ENCODE peak calls at places on chromosomes 16 and 17, in eight cellular contexts. One of them, this sample, is unnamed.

GRCh38 chr16:88349903-88350900 is 32.6 kb upstream of the ZNF469 start:
- DNase-seq in kidney glomerular epithelial cell: no peak
- DNase-seq in Karpas-422: no peak
- DNase-seq in activated naive CD4-positive, alpha-beta T cell: no peak
- DNase-seq in ovary: no peak
- DNase-seq in ELF-1: no peak
- DNase-seq in EL: no peak
- DNase-seq in stimulated activated naive CD4-positive, alpha-beta T cell: no peak
- DNase-seq in this sample: no peak

GRCh38 chr17:45408611-45409421 is 23.9 kb downstream of the ARHGAP27 start:
- DNase-seq in ELF-1: peak; percentile 75
- DNase-seq in activated naive CD4-positive, alpha-beta T cell: no peak
- DNase-seq in Karpas-422: no peak
- DNase-seq in kidney glomerular epithelial cell: peak; percentile 9
- DNase-seq in ovary: no peak
- DNase-seq in stimulated activated naive CD4-positive, alpha-beta T cell: no peak
- DNase-seq in EL: no peak
- DNase-seq in this sample: no peak

GRCh38 chr16:54718376-54718775 is 212.3 kb upstream of the IRX5 start:
- DNase-seq in EL: no peak
- DNase-seq in ovary: no peak
- DNase-seq in ELF-1: no peak
- DNase-seq in activated naive CD4-positive, alpha-beta T cell: no peak
- DNase-seq in kidney glomerular epithelial cell: no peak
- DNase-seq in Karpas-422: no peak
- DNase-seq in stimulated activated naive CD4-positive, alpha-beta T cell: no peak
- DNase-seq in this sample: no peak

GRCh38 chr16:64242510-64242909 is 879.4 kb downstream of the CDH11 start:
- DNase-seq in ELF-1: no peak
- DNase-seq in kidney glomerular epithelial cell: no peak
- DNase-seq in EL: no peak
- DNase-seq in ovary: no peak
- DNase-seq in Karpas-422: no peak
- DNase-seq in stimulated activated naive CD4-positive, alpha-beta T cell: no peak
- DNase-seq in activated naive CD4-positive, alpha-beta T cell: no peak
- DNase-seq in this sample: no peak

GRCh38 chr17:31467502-31468256 is 76.2 kb downstream of the RAB11FIP4 start:
- DNase-seq in activated naive CD4-positive, alpha-beta T cell: no peak
- DNase-seq in ovary: no peak
- DNase-seq in kidney glomerular epithelial cell: no peak
- DNase-seq in EL: no peak
- DNase-seq in ELF-1: no peak
- DNase-seq in Karpas-422: no peak
- DNase-seq in stimulated activated naive CD4-positive, alpha-beta T cell: no peak
- DNase-seq in this sample: no peak

GRCh38 chr16:82082543-82083244 is 47.6 kb downstream of the HSD17B2 start:
- DNase-seq in ELF-1: no peak
- DNase-seq in kidney glomerular epithelial cell: peak; percentile 19
- DNase-seq in activated naive CD4-positive, alpha-beta T cell: no peak
- DNase-seq in Karpas-422: no peak
- DNase-seq in EL: peak; percentile 48
- DNase-seq in stimulated activated naive CD4-positive, alpha-beta T cell: no peak
- DNase-seq in ovary: no peak
- DNase-seq in this sample: no peak

GRCh38 chr17:20095366-20096080 is 86.4 kb downstream of the SPECC1 start:
- DNase-seq in kidney glomerular epithelial cell: no peak
- DNase-seq in activated naive CD4-positive, alpha-beta T cell: no peak
- DNase-seq in EL: peak; percentile 54
- DNase-seq in Karpas-422: no peak
- DNase-seq in ovary: peak; percentile 64
- DNase-seq in ELF-1: peak; percentile 66
- DNase-seq in stimulated activated naive CD4-positive, alpha-beta T cell: no peak
- DNase-seq in this sample: no peak

GRCh38 chr17:72407336-72408121 is 286.7 kb downstream of the SOX9 start:
- DNase-seq in ovary: peak; percentile 57
- DNase-seq in Karpas-422: peak; percentile 92
- DNase-seq in stimulated activated naive CD4-positive, alpha-beta T cell: no peak
- DNase-seq in activated naive CD4-positive, alpha-beta T cell: no peak
- DNase-seq in EL: peak; percentile 98
- DNase-seq in kidney glomerular epithelial cell: peak; percentile 92
- DNase-seq in ELF-1: no peak
- DNase-seq in this sample: peak; percentile 59

GRCh38 chr17:47225911-47226688 is 17.0 kb downstream of the MYL4 start:
- DNase-seq in Karpas-422: no peak
- DNase-seq in stimulated activated naive CD4-positive, alpha-beta T cell: no peak
- DNase-seq in kidney glomerular epithelial cell: no peak
- DNase-seq in ELF-1: no peak
- DNase-seq in activated naive CD4-positive, alpha-beta T cell: no peak
- DNase-seq in EL: no peak
- DNase-seq in ovary: no peak
- DNase-seq in this sample: no peak

GRCh38 chr17:42387663-42388380 is 420 bp downstream of the STAT3 start:
- DNase-seq in ovary: no peak
- DNase-seq in EL: no peak
- DNase-seq in kidney glomerular epithelial cell: no peak
- DNase-seq in Karpas-422: peak; percentile 53
- DNase-seq in activated naive CD4-positive, alpha-beta T cell: no peak
- DNase-seq in stimulated activated naive CD4-positive, alpha-beta T cell: peak; percentile 52
- DNase-seq in ELF-1: peak; percentile 70
- DNase-seq in this sample: no peak

GRCh38 chr17:7582401-7583252 is 1.0 kb upstream of the MPDU1 start:
- DNase-seq in kidney glomerular epithelial cell: no peak
- DNase-seq in Karpas-422: no peak
- DNase-seq in ELF-1: peak; percentile 19
- DNase-seq in activated naive CD4-positive, alpha-beta T cell: no peak
- DNase-seq in stimulated activated naive CD4-positive, alpha-beta T cell: no peak
- DNase-seq in ovary: peak; percentile 75
- DNase-seq in EL: no peak
- DNase-seq in this sample: no peak

GRCh38 chr16:79509221-79509631 is 91.3 kb downstream of the MAF start:
- DNase-seq in ELF-1: peak; percentile 11
- DNase-seq in stimulated activated naive CD4-positive, alpha-beta T cell: no peak
- DNase-seq in kidney glomerular epithelial cell: no peak
- DNase-seq in Karpas-422: no peak
- DNase-seq in ovary: no peak
- DNase-seq in activated naive CD4-positive, alpha-beta T cell: no peak
- DNase-seq in EL: no peak
- DNase-seq in this sample: no peak

GRCh38 chr17:63972796-63973195 is at the start of gene SCN4A:
- DNase-seq in kidney glomerular epithelial cell: no peak
- DNase-seq in ELF-1: no peak
- DNase-seq in EL: no peak
- DNase-seq in ovary: peak; percentile 13
- DNase-seq in activated naive CD4-positive, alpha-beta T cell: no peak
- DNase-seq in Karpas-422: no peak
- DNase-seq in stimulated activated naive CD4-positive, alpha-beta T cell: no peak
- DNase-seq in this sample: no peak

GRCh38 chr17:78391843-78392242 is 13.4 kb downstream of the PGS1 start:
- DNase-seq in kidney glomerular epithelial cell: peak; percentile 65
- DNase-seq in EL: peak; percentile 88
- DNase-seq in ovary: no peak
- DNase-seq in ELF-1: no peak
- DNase-seq in stimulated activated naive CD4-positive, alpha-beta T cell: no peak
- DNase-seq in Karpas-422: no peak
- DNase-seq in activated naive CD4-positive, alpha-beta T cell: no peak
- DNase-seq in this sample: no peak

GRCh38 chr16:74749291-74750055 is 25.1 kb downstream of the FA2H start:
- DNase-seq in ELF-1: peak; percentile 81
- DNase-seq in activated naive CD4-positive, alpha-beta T cell: no peak
- DNase-seq in EL: peak; percentile 35
- DNase-seq in Karpas-422: no peak
- DNase-seq in kidney glomerular epithelial cell: no peak
- DNase-seq in stimulated activated naive CD4-positive, alpha-beta T cell: no peak
- DNase-seq in ovary: no peak
- DNase-seq in this sample: no peak

GRCh38 chr17:7704601-7705268 is at the start of gene EFNB3:
- DNase-seq in Karpas-422: no peak
- DNase-seq in EL: peak; percentile 40
- DNase-seq in kidney glomerular epithelial cell: peak; percentile 11
- DNase-seq in ELF-1: peak; percentile 86
- DNase-seq in activated naive CD4-positive, alpha-beta T cell: no peak
- DNase-seq in ovary: peak; percentile 57
- DNase-seq in stimulated activated naive CD4-positive, alpha-beta T cell: no peak
- DNase-seq in this sample: no peak

GRCh38 chr16:61432421-61432820 is 603.8 kb downstream of the CDH8 start:
- DNase-seq in Karpas-422: no peak
- DNase-seq in stimulated activated naive CD4-positive, alpha-beta T cell: no peak
- DNase-seq in EL: no peak
- DNase-seq in ovary: no peak
- DNase-seq in ELF-1: no peak
- DNase-seq in kidney glomerular epithelial cell: no peak
- DNase-seq in activated naive CD4-positive, alpha-beta T cell: no peak
- DNase-seq in this sample: no peak

GRCh38 chr17:8862213-8863056 is 5.0 kb downstream of the PIK3R6 start:
- DNase-seq in stimulated activated naive CD4-positive, alpha-beta T cell: no peak
- DNase-seq in kidney glomerular epithelial cell: no peak
- DNase-seq in ovary: no peak
- DNase-seq in EL: no peak
- DNase-seq in activated naive CD4-positive, alpha-beta T cell: no peak
- DNase-seq in Karpas-422: no peak
- DNase-seq in ELF-1: no peak
- DNase-seq in this sample: no peak

GRCh38 chr16:76910931-76911330 is 280.1 kb upstream of the MON1B start:
- DNase-seq in ELF-1: no peak
- DNase-seq in kidney glomerular epithelial cell: peak; percentile 58
- DNase-seq in stimulated activated naive CD4-positive, alpha-beta T cell: no peak
- DNase-seq in EL: no peak
- DNase-seq in Karpas-422: no peak
- DNase-seq in ovary: no peak
- DNase-seq in activated naive CD4-positive, alpha-beta T cell: no peak
- DNase-seq in this sample: no peak

GRCh38 chr17:80981062-80981902 is 10.4 kb upstream of the CHMP6 start:
- DNase-seq in stimulated activated naive CD4-positive, alpha-beta T cell: peak; percentile 24
- DNase-seq in ovary: no peak
- DNase-seq in activated naive CD4-positive, alpha-beta T cell: no peak
- DNase-seq in EL: no peak
- DNase-seq in Karpas-422: peak; percentile 64
- DNase-seq in ELF-1: peak; percentile 62
- DNase-seq in kidney glomerular epithelial cell: no peak
- DNase-seq in this sample: no peak

GRCh38 chr17:76640550-76641380 is 2.8 kb downstream of the ST6GALNAC1 start:
- DNase-seq in ELF-1: no peak
- DNase-seq in stimulated activated naive CD4-positive, alpha-beta T cell: no peak
- DNase-seq in ovary: no peak
- DNase-seq in activated naive CD4-positive, alpha-beta T cell: no peak
- DNase-seq in kidney glomerular epithelial cell: peak; percentile 24
- DNase-seq in EL: no peak
- DNase-seq in Karpas-422: no peak
- DNase-seq in this sample: no peak

GRCh38 chr17:68513932-68514331 is 1.7 kb downstream of the PRKAR1A start:
- DNase-seq in kidney glomerular epithelial cell: no peak
- DNase-seq in ovary: no peak
- DNase-seq in activated naive CD4-positive, alpha-beta T cell: no peak
- DNase-seq in Karpas-422: no peak
- DNase-seq in EL: no peak
- DNase-seq in stimulated activated naive CD4-positive, alpha-beta T cell: no peak
- DNase-seq in ELF-1: no peak
- DNase-seq in this sample: no peak

GRCh38 chr16:57318240-57318970 is 33.9 kb upstream of the PLLP start:
- DNase-seq in ELF-1: peak; percentile 71
- DNase-seq in activated naive CD4-positive, alpha-beta T cell: no peak
- DNase-seq in kidney glomerular epithelial cell: no peak
- DNase-seq in EL: peak; percentile 29
- DNase-seq in Karpas-422: no peak
- DNase-seq in stimulated activated naive CD4-positive, alpha-beta T cell: no peak
- DNase-seq in ovary: no peak
- DNase-seq in this sample: no peak

GRCh38 chr17:80872999-80873951 is 118.4 kb upstream of the CHMP6 start:
- DNase-seq in ovary: no peak
- DNase-seq in stimulated activated naive CD4-positive, alpha-beta T cell: no peak
- DNase-seq in EL: peak; percentile 79
- DNase-seq in Karpas-422: no peak
- DNase-seq in kidney glomerular epithelial cell: no peak
- DNase-seq in ELF-1: peak; percentile 79
- DNase-seq in activated naive CD4-positive, alpha-beta T cell: no peak
- DNase-seq in this sample: no peak

GRCh38 chr17:79783891-79784290 is 5.9 kb downstream of the CBX2 start:
- DNase-seq in Karpas-422: no peak
- DNase-seq in ovary: no peak
- DNase-seq in activated naive CD4-positive, alpha-beta T cell: no peak
- DNase-seq in stimulated activated naive CD4-positive, alpha-beta T cell: no peak
- DNase-seq in ELF-1: no peak
- DNase-seq in kidney glomerular epithelial cell: no peak
- DNase-seq in EL: no peak
- DNase-seq in this sample: no peak

GRCh38 chr17:78173025-78173715 is 4.8 kb downstream of the SYNGR2 start:
- DNase-seq in EL: no peak
- DNase-seq in stimulated activated naive CD4-positive, alpha-beta T cell: peak; percentile 27
- DNase-seq in Karpas-422: no peak
- DNase-seq in activated naive CD4-positive, alpha-beta T cell: no peak
- DNase-seq in ELF-1: no peak
- DNase-seq in kidney glomerular epithelial cell: no peak
- DNase-seq in ovary: no peak
- DNase-seq in this sample: no peak

GRCh38 chr16:1285669-1286491 is 23.6 kb upstream of the UBE2I start:
- DNase-seq in kidney glomerular epithelial cell: no peak
- DNase-seq in stimulated activated naive CD4-positive, alpha-beta T cell: no peak
- DNase-seq in Karpas-422: no peak
- DNase-seq in EL: no peak
- DNase-seq in activated naive CD4-positive, alpha-beta T cell: no peak
- DNase-seq in ELF-1: no peak
- DNase-seq in ovary: no peak
- DNase-seq in this sample: no peak

GRCh38 chr17:77783991-77784820 is 174.3 kb upstream of the TNRC6C start:
- DNase-seq in ovary: no peak
- DNase-seq in stimulated activated naive CD4-positive, alpha-beta T cell: peak; percentile 61
- DNase-seq in activated naive CD4-positive, alpha-beta T cell: peak; percentile 42
- DNase-seq in Karpas-422: no peak
- DNase-seq in ELF-1: no peak
- DNase-seq in EL: no peak
- DNase-seq in kidney glomerular epithelial cell: no peak
- DNase-seq in this sample: no peak

GRCh38 chr17:72183194-72183685 is 62.4 kb downstream of the SOX9 start:
- DNase-seq in ELF-1: no peak
- DNase-seq in stimulated activated naive CD4-positive, alpha-beta T cell: no peak
- DNase-seq in ovary: no peak
- DNase-seq in Karpas-422: no peak
- DNase-seq in activated naive CD4-positive, alpha-beta T cell: no peak
- DNase-seq in EL: no peak
- DNase-seq in kidney glomerular epithelial cell: no peak
- DNase-seq in this sample: no peak

GRCh38 chr16:46662123-46662522 is 26.9 kb downstream of the VPS35 start:
- DNase-seq in kidney glomerular epithelial cell: no peak
- DNase-seq in Karpas-422: no peak
- DNase-seq in activated naive CD4-positive, alpha-beta T cell: no peak
- DNase-seq in stimulated activated naive CD4-positive, alpha-beta T cell: no peak
- DNase-seq in EL: no peak
- DNase-seq in ELF-1: no peak
- DNase-seq in ovary: no peak
- DNase-seq in this sample: no peak

GRCh38 chr16:86975445-86975844 is 341.7 kb downstream of the C16orf95 start:
- DNase-seq in kidney glomerular epithelial cell: peak; percentile 73
- DNase-seq in activated naive CD4-positive, alpha-beta T cell: no peak
- DNase-seq in ovary: peak; percentile 30
- DNase-seq in EL: peak; percentile 88
- DNase-seq in stimulated activated naive CD4-positive, alpha-beta T cell: no peak
- DNase-seq in Karpas-422: no peak
- DNase-seq in ELF-1: peak; percentile 82
- DNase-seq in this sample: no peak

GRCh38 chr16:17397499-17397891 is 73.3 kb downstream of the XYLT1 start:
- DNase-seq in ovary: no peak
- DNase-seq in EL: peak; percentile 83
- DNase-seq in Karpas-422: no peak
- DNase-seq in stimulated activated naive CD4-positive, alpha-beta T cell: peak; percentile 7
- DNase-seq in kidney glomerular epithelial cell: no peak
- DNase-seq in ELF-1: no peak
- DNase-seq in activated naive CD4-positive, alpha-beta T cell: no peak
- DNase-seq in this sample: peak; percentile 19

GRCh38 chr17:77602883-77603640 is 355.4 kb upstream of the TNRC6C start:
- DNase-seq in ovary: no peak
- DNase-seq in Karpas-422: no peak
- DNase-seq in stimulated activated naive CD4-positive, alpha-beta T cell: no peak
- DNase-seq in activated naive CD4-positive, alpha-beta T cell: no peak
- DNase-seq in kidney glomerular epithelial cell: no peak
- DNase-seq in EL: no peak
- DNase-seq in ELF-1: no peak
- DNase-seq in this sample: no peak

GRCh38 chr16:21083729-21084268 is 66.8 kb downstream of the DNAH3 start:
- DNase-seq in ovary: peak; percentile 45
- DNase-seq in kidney glomerular epithelial cell: peak; percentile 20
- DNase-seq in ELF-1: peak; percentile 82
- DNase-seq in activated naive CD4-positive, alpha-beta T cell: no peak
- DNase-seq in Karpas-422: peak; percentile 78
- DNase-seq in stimulated activated naive CD4-positive, alpha-beta T cell: peak; percentile 25
- DNase-seq in EL: peak; percentile 63
- DNase-seq in this sample: no peak

This sample was measured in NCI-H187 treated with DMSO at 0.1 percent for 48 hours.